ENCODE peak calls at places on chromosomes 1 and 21, in ten cellular contexts. D is Calu3; E is dorsolateral prefrontal cortex; Y is keratinocyte; V is cardiac fibroblast; M is CD8-positive, alpha-beta T cell; T is bronchial epithelial cell; B is HL-60; F is AG09309; X is foreskin fibroblast. W is an unnamed sample.

GRCh38 chr1:17207966-17208418 is 3.1 kb downstream of the PADI1 start:
- DNase-seq in D (peak; percentile 71), E (no peak), Y (peak; percentile 94), V (peak; percentile 65), M (peak; percentile 6), T (peak; percentile 93), B (peak; percentile 22), F (no peak), X (peak; percentile 52), W (peak; percentile 79)

GRCh38 chr1:204419064-204419403 is 7.4 kb upstream of the PPP1R15B start:
- DNase-seq in D (peak; percentile 23), E (no peak), Y (no peak), V (no peak), M (no peak), T (peak; percentile 68), B (no peak), F (no peak), X (peak; percentile 27), W (no peak)

GRCh38 chr1:192878249-192878648 is 69.4 kb downstream of the RGS2 start:
- DNase-seq in D (no peak), E (no peak), Y (no peak), V (peak; percentile 88), M (no peak), T (no peak), B (no peak), F (no peak), X (no peak), W (no peak)

GRCh38 chr1:245217853-245218608 is 63.2 kb downstream of the KIF26B start:
- DNase-seq in D (no peak), E (no peak), Y (no peak), V (no peak), M (no peak), T (no peak), B (no peak), F (no peak), X (no peak), W (no peak)

GRCh38 chr1:240242601-240243144 is 151.0 kb downstream of the FMN2 start:
- DNase-seq in D (no peak), E (no peak), Y (no peak), V (peak; percentile 58), M (no peak), T (peak; percentile 47), B (no peak), F (peak; percentile 59), X (peak; percentile 87), W (no peak)

GRCh38 chr1:9652379-9653194 is 1.1 kb downstream of the PIK3CD start:
- DNase-seq in D (no peak), E (no peak), Y (no peak), V (peak; percentile 10), M (peak; percentile 65), T (no peak), B (peak; percentile 81), F (no peak), X (no peak), W (no peak)

GRCh38 chr1:37362990-37363389 is 111.4 kb upstream of the ZC3H12A start:
- DNase-seq in D (no peak), E (peak; percentile 44), Y (no peak), V (no peak), M (no peak), T (no peak), B (no peak), F (no peak), X (no peak), W (no peak)

GRCh38 chr1:99672500-99673213 is 26.7 kb downstream of the PALMD start:
- DNase-seq in D (no peak), E (no peak), Y (no peak), V (peak; percentile 89), M (no peak), T (no peak), B (no peak), F (no peak), X (peak; percentile 45), W (no peak)

GRCh38 chr1:40976952-40977690 is 2.4 kb upstream of the CTPS1 start:
- DNase-seq in D (no peak), E (no peak), Y (no peak), V (peak; percentile 74), M (no peak), T (no peak), B (no peak), F (no peak), X (no peak), W (no peak)

GRCh38 chr1:86687595-86687994 is 16.8 kb upstream of the SH3GLB1 start:
- DNase-seq in D (no peak), E (no peak), Y (no peak), V (peak; percentile 43), M (no peak), T (peak; percentile 52), B (no peak), F (no peak), X (no peak), W (no peak)
- TF ChIP-seq CTCF in D (no peak), E (peak; percentile 76), Y (no peak), V (no peak), M (peak; percentile 24), T (no peak), B (no peak), F (no peak), X (no peak), W (no peak)

DNA sequence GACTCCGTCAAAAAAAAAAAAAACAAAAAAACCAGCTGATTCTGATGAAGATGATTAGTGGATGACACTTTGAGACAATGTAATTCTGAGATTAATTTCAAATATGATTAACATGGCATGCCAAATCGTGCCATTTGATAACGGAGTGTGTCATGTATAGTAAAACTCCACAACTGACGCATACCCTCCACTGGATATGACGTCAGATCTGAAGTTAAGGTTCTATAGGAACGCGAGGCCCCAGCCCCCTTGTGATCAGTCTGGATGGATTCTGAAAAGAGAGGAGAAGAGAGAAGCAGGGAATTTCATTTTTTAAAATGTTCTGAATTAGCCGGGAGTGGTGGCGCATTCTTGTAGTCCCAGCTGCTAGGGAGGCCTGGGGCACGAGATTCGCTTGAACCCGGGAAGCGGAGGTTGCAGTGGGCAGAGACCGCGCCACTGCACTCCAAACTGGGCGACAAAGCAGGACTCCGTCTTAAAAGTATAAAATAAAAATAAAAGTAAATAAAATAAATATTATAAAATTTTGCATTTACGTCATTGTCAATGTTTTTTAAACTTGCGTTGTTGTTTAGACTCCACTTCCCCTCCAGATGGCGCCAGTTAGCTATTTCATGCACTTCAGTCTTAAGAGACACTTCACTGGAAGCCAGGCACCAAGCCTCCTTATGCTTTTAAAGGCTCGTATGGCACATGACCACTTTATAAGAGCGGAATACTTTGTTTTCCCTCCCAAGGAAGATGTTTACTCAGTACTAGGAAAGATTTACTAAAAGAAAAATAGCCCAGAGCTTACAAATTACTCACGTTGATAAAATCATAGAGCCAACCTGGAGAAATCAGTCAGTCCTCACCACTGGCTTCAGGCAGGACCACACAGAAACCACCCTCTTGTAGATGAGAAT is 65.5 kb downstream of the UBE2U start:
- DNase-seq in D (peak; percentile 78), E (peak; percentile 54), Y (peak; percentile 38), V (peak; percentile 92), M (peak; percentile 31), T (peak; percentile 74), B (peak; percentile 65), F (peak; percentile 67), X (peak; percentile 69), W (peak; percentile 65)
- TF ChIP-seq CTCF in D (peak; percentile 85), E (peak; percentile 96), Y (peak; percentile 65), V (peak; percentile 72), M (peak; percentile 68), T (peak; percentile 59), B (peak; percentile 63), F (peak; percentile 70), X (peak; percentile 66), W (peak; percentile 89)

DNA sequence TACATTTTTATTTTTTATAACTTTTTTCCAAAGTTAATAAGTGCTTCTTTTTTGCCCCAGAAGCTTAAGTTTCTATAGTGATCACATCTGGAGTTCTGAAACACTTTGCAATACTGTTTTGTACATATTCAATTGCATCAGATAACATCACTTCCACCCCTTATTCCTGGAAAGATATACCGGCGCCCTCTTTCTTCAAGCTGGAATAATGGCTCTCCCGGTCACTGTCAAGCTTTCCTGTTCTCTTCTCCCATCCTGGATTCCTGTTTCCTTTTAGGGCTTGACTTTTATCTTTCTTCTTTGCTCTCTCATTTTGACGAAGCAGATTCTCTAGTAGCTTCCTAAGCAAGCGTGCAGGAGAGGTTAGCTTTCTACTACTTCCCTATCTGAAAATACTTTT is 1866.8 kb downstream of the MRPL39 start:
- DNase-seq in D (no peak), E (no peak), Y (no peak), V (no peak), M (no peak), T (no peak), B (no peak), F (no peak), X (no peak), W (no peak)
- TF ChIP-seq CTCF in D (no peak), E (no peak), Y (no peak), V (no peak), M (no peak), T (no peak), B (no peak), F (no peak), X (no peak), W (no peak)

GRCh38 chr21:39713905-39714304 is 31.1 kb upstream of the IGSF5 start:
- DNase-seq in D (no peak), E (no peak), Y (no peak), V (peak; percentile 8), M (no peak), T (no peak), B (no peak), F (no peak), X (no peak), W (no peak)
- TF ChIP-seq CTCF in D (no peak), E (no peak), Y (no peak), V (no peak), M (no peak), T (no peak), B (no peak), F (no peak), X (no peak), W (no peak)

GRCh38 chr1:8438449-8438848 is 120.5 kb downstream of the SLC45A1 start:
- DNase-seq in D (no peak), E (no peak), Y (no peak), V (peak; percentile 48), M (no peak), T (no peak), B (no peak), F (no peak), X (no peak), W (no peak)

GRCh38 chr1:8447616-8448150 is 129.8 kb downstream of the SLC45A1 start:
- DNase-seq in D (no peak), E (no peak), Y (no peak), V (no peak), M (no peak), T (no peak), B (no peak), F (no peak), X (no peak), W (no peak)

GRCh38 chr1:8441466-8441865 is 123.6 kb downstream of the SLC45A1 start:
- DNase-seq in D (no peak), E (no peak), Y (no peak), V (no peak), M (no peak), T (no peak), B (no peak), F (no peak), X (no peak), W (no peak)

GRCh38 chr1:8439015-8439702 is 121.2 kb downstream of the SLC45A1 start:
- DNase-seq in D (peak; percentile 76), E (peak; percentile 76), Y (no peak), V (peak; percentile 92), M (no peak), T (peak; percentile 27), B (peak; percentile 93), F (peak; percentile 51), X (peak; percentile 78), W (peak; percentile 85)

GRCh38 chr1:8443558-8444194 is 125.8 kb downstream of the SLC45A1 start:
- DNase-seq in D (no peak), E (no peak), Y (no peak), V (peak; percentile 66), M (no peak), T (no peak), B (no peak), F (no peak), X (no peak), W (no peak)
- TF ChIP-seq CTCF in D (no peak), E (no peak), Y (no peak), V (peak; percentile 28), M (no peak), T (no peak), B (no peak), F (peak; percentile 19), X (no peak), W (peak; percentile 19)

W was measured in CD14-positive monocyte.